ENCODE peak calls at places on chromosomes 5 and 9, in five cellular contexts. One of them, this sample, is unnamed.

GRCh38 chr5:31663519-31663918 is 24.6 kb downstream of the PDZD2 start:
- DNase-seq in hepatocyte: no peak
- DNase-seq in A549: no peak
- DNase-seq in upper lobe of right lung: no peak
- DNase-seq in tibial nerve: no peak
- DNase-seq in this sample: no peak

GRCh38 chr5:54991446-54991845 is 6.1 kb upstream of the ESM1 start:
- DNase-seq in hepatocyte: no peak
- DNase-seq in A549: no peak
- DNase-seq in upper lobe of right lung: no peak
- DNase-seq in tibial nerve: no peak
- DNase-seq in this sample: no peak

GRCh38 chr5:139275536-139276297 is 17.8 kb upstream of the MATR3 start:
- DNase-seq in hepatocyte: no peak
- DNase-seq in A549: no peak
- DNase-seq in upper lobe of right lung: no peak
- DNase-seq in tibial nerve: no peak
- DNase-seq in this sample: no peak

GRCh38 chr9:76219555-76220151 is 174.6 kb downstream of the RFK start:
- DNase-seq in hepatocyte: no peak
- DNase-seq in A549: peak; percentile 16
- DNase-seq in upper lobe of right lung: no peak
- DNase-seq in tibial nerve: no peak
- DNase-seq in this sample: no peak

GRCh38 chr9:76379494-76379893 is 14.7 kb downstream of the RFK start:
- DNase-seq in hepatocyte: no peak
- DNase-seq in A549: peak; percentile 91
- DNase-seq in upper lobe of right lung: no peak
- DNase-seq in tibial nerve: no peak
- DNase-seq in this sample: peak; percentile 77

GRCh38 chr5:112986224-112986623 is 9.6 kb downstream of the DCP2 start:
- DNase-seq in hepatocyte: no peak
- DNase-seq in A549: no peak
- DNase-seq in upper lobe of right lung: no peak
- DNase-seq in tibial nerve: no peak
- DNase-seq in this sample: no peak

GRCh38 chr5:136819526-136820302 is 454.4 kb upstream of the TRPC7 start:
- DNase-seq in hepatocyte: no peak
- DNase-seq in A549: no peak
- DNase-seq in upper lobe of right lung: no peak
- DNase-seq in tibial nerve: no peak
- DNase-seq in this sample: no peak

GRCh38 chr5:150111121-150111520 is 24.8 kb upstream of the CSF1R start:
- DNase-seq in hepatocyte: no peak
- DNase-seq in A549: no peak
- DNase-seq in upper lobe of right lung: peak; percentile 44
- DNase-seq in tibial nerve: no peak
- DNase-seq in this sample: no peak

GRCh38 chr9:136095495-136096058 is 488 bp upstream of the NACC2 start:
- DNase-seq in hepatocyte: peak; percentile 63
- DNase-seq in A549: peak; percentile 51
- DNase-seq in upper lobe of right lung: no peak
- DNase-seq in tibial nerve: no peak
- DNase-seq in this sample: no peak

GRCh38 chr5:136133416-136134383 is 1.1 kb downstream of the SMAD5 start:
- DNase-seq in hepatocyte: peak; percentile 78
- DNase-seq in A549: peak; percentile 55
- DNase-seq in upper lobe of right lung: no peak
- DNase-seq in tibial nerve: no peak
- DNase-seq in this sample: no peak

GRCh38 chr9:37036237-37037136 is 2.4 kb upstream of the PAX5 start:
- DNase-seq in hepatocyte: peak; percentile 50
- DNase-seq in A549: no peak
- DNase-seq in upper lobe of right lung: peak; percentile 76
- DNase-seq in tibial nerve: no peak
- DNase-seq in this sample: no peak

GRCh38 chr5:122400961-122401360 is 88.9 kb downstream of the SNCAIP start:
- DNase-seq in hepatocyte: no peak
- DNase-seq in A549: no peak
- DNase-seq in upper lobe of right lung: no peak
- DNase-seq in tibial nerve: no peak
- DNase-seq in this sample: no peak

GRCh38 chr5:128632264-128632663 is 94.2 kb upstream of the FBN2 start:
- DNase-seq in hepatocyte: no peak
- DNase-seq in A549: peak; percentile 20
- DNase-seq in upper lobe of right lung: no peak
- DNase-seq in tibial nerve: no peak
- DNase-seq in this sample: no peak

GRCh38 chr9:95509851-95510529 is 6.8 kb downstream of the PTCH1 start:
- DNase-seq in hepatocyte: no peak
- DNase-seq in A549: no peak
- DNase-seq in upper lobe of right lung: no peak
- DNase-seq in tibial nerve: no peak
- DNase-seq in this sample: no peak

GRCh38 chr5:72467987-72468386 is 39.2 kb downstream of the ZNF366 start:
- DNase-seq in hepatocyte: no peak
- DNase-seq in A549: no peak
- DNase-seq in upper lobe of right lung: no peak
- DNase-seq in tibial nerve: no peak
- DNase-seq in this sample: no peak

GRCh38 chr9:137266162-137266527 is 11.0 kb downstream of the NELFB start:
- DNase-seq in hepatocyte: peak; percentile 4
- DNase-seq in A549: no peak
- DNase-seq in upper lobe of right lung: peak; percentile 61
- DNase-seq in tibial nerve: no peak
- DNase-seq in this sample: no peak

GRCh38 chr5:139637438-139638089 is 10.6 kb upstream of the CXXC5 start:
- DNase-seq in hepatocyte: peak; percentile 91
- DNase-seq in A549: no peak
- DNase-seq in upper lobe of right lung: peak; percentile 92
- DNase-seq in tibial nerve: peak; percentile 80
- DNase-seq in this sample: no peak

GRCh38 chr5:178223828-178224335 is 8.7 kb downstream of the PHYKPL start:
- DNase-seq in hepatocyte: no peak
- DNase-seq in A549: no peak
- DNase-seq in upper lobe of right lung: no peak
- DNase-seq in tibial nerve: no peak
- DNase-seq in this sample: no peak

GRCh38 chr5:91312698-91313097 is 70.4 kb downstream of the ARRDC3 start:
- DNase-seq in hepatocyte: no peak
- DNase-seq in A549: no peak
- DNase-seq in upper lobe of right lung: no peak
- DNase-seq in tibial nerve: no peak
- DNase-seq in this sample: no peak

GRCh38 chr9:121274851-121275250 is 6.9 kb downstream of the GSN start:
- DNase-seq in hepatocyte: no peak
- DNase-seq in A549: no peak
- DNase-seq in upper lobe of right lung: no peak
- DNase-seq in tibial nerve: no peak
- DNase-seq in this sample: no peak

GRCh38 chr9:95518026-95518425 is 1.3 kb upstream of the PTCH1 start:
- DNase-seq in hepatocyte: no peak
- DNase-seq in A549: no peak
- DNase-seq in upper lobe of right lung: no peak
- DNase-seq in tibial nerve: no peak
- DNase-seq in this sample: no peak

GRCh38 chr9:77099388-77099787 is 77.9 kb upstream of the VPS13A start:
- DNase-seq in hepatocyte: no peak
- DNase-seq in A549: no peak
- DNase-seq in upper lobe of right lung: no peak
- DNase-seq in tibial nerve: no peak
- DNase-seq in this sample: no peak

GRCh38 chr9:98129451-98129881 is 10.4 kb upstream of the TRIM14 start:
- DNase-seq in hepatocyte: no peak
- DNase-seq in A549: no peak
- DNase-seq in upper lobe of right lung: no peak
- DNase-seq in tibial nerve: no peak
- DNase-seq in this sample: no peak

GRCh38 chr5:56328753-56329560 is 95.8 kb upstream of the ANKRD55 start:
- DNase-seq in hepatocyte: peak; percentile 48
- DNase-seq in A549: peak; percentile 13
- DNase-seq in upper lobe of right lung: no peak
- DNase-seq in tibial nerve: no peak
- DNase-seq in this sample: no peak

GRCh38 chr5:28344803-28345433 is 1306.5 kb upstream of the CDH9 start:
- DNase-seq in hepatocyte: peak; percentile 74
- DNase-seq in A549: peak; percentile 45
- DNase-seq in upper lobe of right lung: no peak
- DNase-seq in tibial nerve: no peak
- DNase-seq in this sample: no peak

GRCh38 chr9:5089737-5090136 is 95.7 kb downstream of the INSL6 start:
- DNase-seq in hepatocyte: no peak
- DNase-seq in A549: no peak
- DNase-seq in upper lobe of right lung: no peak
- DNase-seq in tibial nerve: no peak
- DNase-seq in this sample: peak; percentile 2

GRCh38 chr9:131678499-131679111 is 61.3 kb downstream of the RAPGEF1 start:
- DNase-seq in hepatocyte: peak; percentile 69
- DNase-seq in A549: peak; percentile 67
- DNase-seq in upper lobe of right lung: peak; percentile 77
- DNase-seq in tibial nerve: peak; percentile 54
- DNase-seq in this sample: peak; percentile 81

GRCh38 chr9:125409637-125410521 is 148.3 kb downstream of the GAPVD1 start:
- DNase-seq in hepatocyte: no peak
- DNase-seq in A549: peak; percentile 86
- DNase-seq in upper lobe of right lung: no peak
- DNase-seq in tibial nerve: no peak
- DNase-seq in this sample: no peak

GRCh38 chr5:154885438-154885837 is 27.0 kb downstream of the CNOT8 start:
- DNase-seq in hepatocyte: no peak
- DNase-seq in A549: no peak
- DNase-seq in upper lobe of right lung: no peak
- DNase-seq in tibial nerve: no peak
- DNase-seq in this sample: no peak

GRCh38 chr9:135330307-135330631 is 149.3 kb upstream of the PPP1R26 start:
- DNase-seq in hepatocyte: no peak
- DNase-seq in A549: no peak
- DNase-seq in upper lobe of right lung: peak; percentile 23
- DNase-seq in tibial nerve: no peak
- DNase-seq in this sample: no peak

GRCh38 chr9:127931092-127931881 is 710 bp upstream of the PIP5KL1 start:
- DNase-seq in hepatocyte: peak; percentile 67
- DNase-seq in A549: peak; percentile 86
- DNase-seq in upper lobe of right lung: no peak
- DNase-seq in tibial nerve: no peak
- DNase-seq in this sample: no peak

DNA sequence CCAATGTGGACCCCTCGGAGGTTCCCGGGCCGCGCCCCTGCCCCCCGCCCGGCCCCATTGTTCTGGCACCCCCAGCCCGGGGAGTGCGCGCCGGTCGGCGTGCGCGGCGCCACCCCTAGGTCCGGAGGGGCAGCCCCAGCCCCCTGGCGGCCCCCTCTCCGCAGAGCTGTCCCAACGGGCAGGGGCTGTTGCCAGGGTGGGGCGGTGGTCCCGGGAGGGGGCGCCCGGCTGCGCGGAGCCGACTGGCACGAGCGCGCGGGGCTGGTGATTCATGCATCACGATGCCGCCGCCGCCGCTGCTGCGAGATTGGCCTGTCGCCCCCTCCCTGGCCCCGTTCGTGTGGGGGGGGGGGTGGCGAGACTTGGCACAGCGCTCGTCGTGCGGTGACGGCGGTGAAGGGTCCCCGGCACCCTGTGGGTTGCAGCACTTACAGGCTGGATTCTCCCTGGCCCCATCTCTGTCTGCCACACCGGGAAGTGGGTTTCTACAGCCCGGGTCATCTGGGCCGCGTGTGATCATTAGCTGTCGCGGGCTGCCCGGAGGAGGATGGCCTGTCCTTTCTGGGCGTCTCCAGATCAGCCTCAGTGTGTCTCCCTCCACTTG is 756 bp downstream of the NCS1 start:
- DNase-seq in hepatocyte: peak; percentile 72
- DNase-seq in A549: no peak
- DNase-seq in upper lobe of right lung: no peak
- DNase-seq in tibial nerve: no peak
- DNase-seq in this sample: no peak
- H3K27ac ChIP-seq in hepatocyte: no peak overlapping the region
- H3K27ac ChIP-seq in A549: peak overlapping the region; percentile 95
- H3K27ac ChIP-seq in upper lobe of right lung: no peak overlapping the region
- H3K27ac ChIP-seq in tibial nerve: no peak overlapping the region
- H3K27ac ChIP-seq in this sample: peak overlapping the region; percentile 12

GRCh38 chr9:80091526-80091925 is 519.8 kb downstream of the TLE4 start:
- DNase-seq in hepatocyte: no peak
- DNase-seq in A549: no peak
- DNase-seq in upper lobe of right lung: no peak
- DNase-seq in tibial nerve: no peak
- DNase-seq in this sample: no peak
- H3K27ac ChIP-seq in hepatocyte: no peak overlapping the region
- H3K27ac ChIP-seq in A549: no peak overlapping the region
- H3K27ac ChIP-seq in upper lobe of right lung: no peak overlapping the region
- H3K27ac ChIP-seq in tibial nerve: no peak overlapping the region
- H3K27ac ChIP-seq in this sample: no peak overlapping the region

GRCh38 chr9:133990366-133991210 is 1.5 kb downstream of the VAV2 start:
- DNase-seq in hepatocyte: peak; percentile 95
- DNase-seq in A549: peak; percentile 75
- DNase-seq in upper lobe of right lung: no peak
- DNase-seq in tibial nerve: no peak
- DNase-seq in this sample: no peak
- H3K27ac ChIP-seq in hepatocyte: peak overlapping the region; percentile 98
- H3K27ac ChIP-seq in A549: peak overlapping the region; percentile 99
- H3K27ac ChIP-seq in upper lobe of right lung: peak overlapping the region; percentile 58
- H3K27ac ChIP-seq in tibial nerve: no peak overlapping the region
- H3K27ac ChIP-seq in this sample: peak overlapping the region; percentile 87

GRCh38 chr5:77852068-77852513 is 76.0 kb upstream of the TBCA start:
- DNase-seq in hepatocyte: no peak
- DNase-seq in A549: no peak
- DNase-seq in upper lobe of right lung: no peak
- DNase-seq in tibial nerve: no peak
- DNase-seq in this sample: no peak
- H3K27ac ChIP-seq in hepatocyte: peak overlapping the region; percentile 25
- H3K27ac ChIP-seq in A549: peak overlapping the region; percentile 85
- H3K27ac ChIP-seq in upper lobe of right lung: no peak overlapping the region
- H3K27ac ChIP-seq in tibial nerve: peak overlapping the region; percentile 50
- H3K27ac ChIP-seq in this sample: no peak overlapping the region

DNA sequence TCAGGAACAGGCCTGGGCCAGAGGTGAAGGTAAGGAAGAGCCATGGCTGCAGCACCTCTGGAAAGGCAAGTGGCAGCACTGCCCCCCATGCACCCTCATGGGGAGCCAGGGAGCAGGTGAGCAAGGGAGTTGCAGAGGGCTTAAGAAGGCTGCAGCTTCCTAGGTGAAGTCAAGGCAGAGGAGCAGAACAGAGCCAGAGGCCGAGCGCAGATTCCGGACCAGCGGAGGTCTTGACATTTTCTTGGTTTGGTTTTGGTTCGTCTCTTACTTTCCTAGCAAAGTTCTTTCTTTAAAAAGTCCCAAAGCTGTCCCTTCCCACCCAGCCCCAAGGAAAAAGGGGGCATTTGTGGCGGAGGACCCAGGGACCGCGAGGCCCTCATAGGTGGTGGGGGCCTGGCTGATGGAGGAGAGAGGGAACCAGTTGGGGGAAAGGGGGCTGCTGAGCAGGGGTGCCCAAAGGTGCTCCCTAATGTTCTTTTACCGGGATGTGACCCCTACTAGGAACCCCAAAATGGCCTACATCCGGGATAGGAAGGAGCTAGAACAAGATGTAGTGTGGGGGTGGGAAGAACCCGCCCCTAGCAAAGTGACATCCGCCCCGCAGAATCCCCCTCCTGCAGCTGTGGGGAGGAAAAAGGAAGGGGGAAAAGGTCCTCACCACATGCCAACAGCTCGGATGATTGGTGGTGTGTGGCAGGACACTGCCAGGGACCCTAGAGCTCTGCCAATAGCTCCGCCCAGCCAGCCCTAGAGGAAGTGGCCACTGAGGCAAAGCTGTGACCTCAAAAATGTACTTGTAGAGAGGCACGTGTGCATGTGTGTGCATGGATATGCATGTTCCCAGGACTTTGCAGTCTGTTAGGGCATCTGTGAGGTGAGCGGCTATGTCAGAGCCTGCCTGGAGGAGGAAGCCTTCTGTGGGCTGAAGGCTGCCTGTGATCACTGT is 914 bp upstream of the CD72 start:
- DNase-seq in hepatocyte: no peak
- DNase-seq in A549: no peak
- DNase-seq in upper lobe of right lung: no peak
- DNase-seq in tibial nerve: no peak
- DNase-seq in this sample: no peak
- H3K27ac ChIP-seq in hepatocyte: no peak overlapping the region
- H3K27ac ChIP-seq in A549: no peak overlapping the region
- H3K27ac ChIP-seq in upper lobe of right lung: peak overlapping the region; percentile 36
- H3K27ac ChIP-seq in tibial nerve: no peak overlapping the region
- H3K27ac ChIP-seq in this sample: no peak overlapping the region